ENCODE peak calls at places on chromosome 3, in seven cellular contexts. One of them, this sample, is unnamed.

GRCh38 chr3:17154941-17155340 is 270.2 kb downstream of the PLCL2 start:
- DNase-seq in fibroblast of villous mesenchyme: no peak
- DNase-seq in heart left ventricle: no peak
- DNase-seq in neural progenitor cell: no peak
- DNase-seq in NB4: peak
- DNase-seq in naive thymus-derived CD4-positive, alpha-beta T cell: no peak
- DNase-seq in tibial nerve: no peak
- DNase-seq in this sample: no peak

GRCh38 chr3:4261411-4261810 is 41.8 kb upstream of the SETMAR start:
- DNase-seq in tibial nerve: no peak
- DNase-seq in naive thymus-derived CD4-positive, alpha-beta T cell: no peak
- DNase-seq in fibroblast of villous mesenchyme: no peak
- DNase-seq in heart left ventricle: no peak
- DNase-seq in neural progenitor cell: no peak
- DNase-seq in NB4: no peak
- DNase-seq in this sample: no peak

GRCh38 chr3:15055019-15055557 is 10.0 kb downstream of the MRPS25 start:
- DNase-seq in heart left ventricle: no peak
- DNase-seq in tibial nerve: no peak
- DNase-seq in fibroblast of villous mesenchyme: no peak
- DNase-seq in neural progenitor cell: no peak
- DNase-seq in NB4: peak
- DNase-seq in naive thymus-derived CD4-positive, alpha-beta T cell: no peak
- DNase-seq in this sample: no peak

GRCh38 chr3:25897019-25897418 is 107.1 kb downstream of the OXSM start:
- DNase-seq in fibroblast of villous mesenchyme: no peak
- DNase-seq in naive thymus-derived CD4-positive, alpha-beta T cell: no peak
- DNase-seq in heart left ventricle: peak
- DNase-seq in neural progenitor cell: peak
- DNase-seq in tibial nerve: no peak
- DNase-seq in NB4: peak
- DNase-seq in this sample: no peak

GRCh38 chr3:71129611-71130515 is 453.7 kb downstream of the FOXP1 start:
- DNase-seq in tibial nerve: no peak
- DNase-seq in heart left ventricle: no peak
- DNase-seq in neural progenitor cell: no peak
- DNase-seq in NB4: peak
- DNase-seq in fibroblast of villous mesenchyme: peak
- DNase-seq in naive thymus-derived CD4-positive, alpha-beta T cell: peak
- DNase-seq in this sample: no peak

GRCh38 chr3:21528291-21528690 is 222.7 kb downstream of the ZNF385D start:
- DNase-seq in heart left ventricle: no peak
- DNase-seq in NB4: no peak
- DNase-seq in naive thymus-derived CD4-positive, alpha-beta T cell: no peak
- DNase-seq in tibial nerve: no peak
- DNase-seq in neural progenitor cell: no peak
- DNase-seq in fibroblast of villous mesenchyme: no peak
- DNase-seq in this sample: no peak

GRCh38 chr3:28110884-28111283 is 130.5 kb upstream of the CMC1 start:
- DNase-seq in tibial nerve: no peak
- DNase-seq in heart left ventricle: no peak
- DNase-seq in naive thymus-derived CD4-positive, alpha-beta T cell: no peak
- DNase-seq in fibroblast of villous mesenchyme: no peak
- DNase-seq in neural progenitor cell: no peak
- DNase-seq in NB4: no peak
- DNase-seq in this sample: no peak

GRCh38 chr3:23017800-23018199 is 185.3 kb upstream of the UBE2E2 start:
- DNase-seq in naive thymus-derived CD4-positive, alpha-beta T cell: no peak
- DNase-seq in tibial nerve: no peak
- DNase-seq in heart left ventricle: no peak
- DNase-seq in fibroblast of villous mesenchyme: peak
- DNase-seq in neural progenitor cell: no peak
- DNase-seq in NB4: no peak
- DNase-seq in this sample: no peak

GRCh38 chr3:42505849-42506410 is 3.5 kb downstream of the VIPR1 start:
- DNase-seq in tibial nerve: no peak
- DNase-seq in heart left ventricle: no peak
- DNase-seq in naive thymus-derived CD4-positive, alpha-beta T cell: no peak
- DNase-seq in neural progenitor cell: no peak
- DNase-seq in fibroblast of villous mesenchyme: no peak
- DNase-seq in NB4: no peak
- DNase-seq in this sample: no peak

GRCh38 chr3:146498002-146498736 is 28.8 kb upstream of the PLSCR2 start:
- DNase-seq in naive thymus-derived CD4-positive, alpha-beta T cell: peak
- DNase-seq in tibial nerve: no peak
- DNase-seq in fibroblast of villous mesenchyme: no peak
- DNase-seq in neural progenitor cell: no peak
- DNase-seq in heart left ventricle: no peak
- DNase-seq in NB4: no peak
- DNase-seq in this sample: no peak

GRCh38 chr3:51498871-51499790 is 684 bp downstream of the DCAF1 start:
- DNase-seq in neural progenitor cell: peak
- DNase-seq in tibial nerve: peak
- DNase-seq in heart left ventricle: peak
- DNase-seq in fibroblast of villous mesenchyme: peak
- DNase-seq in naive thymus-derived CD4-positive, alpha-beta T cell: peak
- DNase-seq in NB4: peak
- DNase-seq in this sample: peak

GRCh38 chr3:36957862-36958686 is 13.2 kb upstream of the TRANK1 start:
- DNase-seq in naive thymus-derived CD4-positive, alpha-beta T cell: no peak
- DNase-seq in fibroblast of villous mesenchyme: peak
- DNase-seq in neural progenitor cell: no peak
- DNase-seq in NB4: no peak
- DNase-seq in heart left ventricle: no peak
- DNase-seq in tibial nerve: no peak
- DNase-seq in this sample: no peak
- H3K4me3 ChIP-seq in naive thymus-derived CD4-positive, alpha-beta T cell: no peak
- H3K4me3 ChIP-seq in fibroblast of villous mesenchyme: peak
- H3K4me3 ChIP-seq in neural progenitor cell: no peak
- H3K4me3 ChIP-seq in NB4: no peak
- H3K4me3 ChIP-seq in heart left ventricle: no peak
- H3K4me3 ChIP-seq in tibial nerve: no peak
- H3K4me3 ChIP-seq in this sample: no peak

DNA sequence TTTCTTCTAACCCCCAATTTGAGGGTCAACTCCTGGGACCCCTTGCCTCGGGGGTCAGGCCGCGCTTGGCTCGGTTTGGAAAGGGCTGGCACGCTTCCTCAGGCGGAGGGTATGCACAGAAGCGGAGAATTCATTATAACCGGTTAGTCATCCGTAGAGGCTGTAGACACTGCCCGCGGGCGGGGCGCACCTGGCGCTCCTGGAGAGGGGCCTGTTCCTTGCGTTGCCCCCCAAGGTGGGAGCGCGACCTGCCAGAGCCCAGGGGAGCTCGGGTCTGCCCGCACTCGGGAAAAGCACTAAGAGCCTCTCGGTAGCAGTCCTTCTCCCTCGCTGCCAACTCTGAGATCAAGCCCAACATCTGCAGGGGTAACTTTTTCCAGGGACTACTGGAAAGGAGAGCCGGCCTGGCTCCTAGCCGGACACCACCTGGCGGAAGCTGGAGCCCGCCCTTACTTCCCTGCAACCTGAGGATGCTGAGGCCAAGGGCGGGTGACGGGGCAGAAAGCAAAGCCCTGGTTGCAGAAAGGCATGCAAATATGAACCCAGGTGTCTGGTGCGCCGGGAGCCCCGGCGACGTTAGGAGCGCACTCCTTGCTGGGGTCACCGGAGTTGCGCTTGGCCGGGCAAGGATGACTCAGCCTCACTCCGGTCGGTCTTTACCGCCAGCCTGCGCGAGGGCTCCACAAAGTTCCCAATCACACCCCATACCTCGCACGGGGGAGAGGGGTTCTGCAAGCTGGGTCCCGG is 1.5 kb upstream of the CACNA2D3 start:
- DNase-seq in NB4: no peak
- DNase-seq in neural progenitor cell: peak
- DNase-seq in fibroblast of villous mesenchyme: no peak
- DNase-seq in tibial nerve: no peak
- DNase-seq in heart left ventricle: peak
- DNase-seq in naive thymus-derived CD4-positive, alpha-beta T cell: no peak
- DNase-seq in this sample: no peak
- H3K4me3 ChIP-seq in NB4: no peak
- H3K4me3 ChIP-seq in neural progenitor cell: peak
- H3K4me3 ChIP-seq in fibroblast of villous mesenchyme: no peak
- H3K4me3 ChIP-seq in tibial nerve: peak
- H3K4me3 ChIP-seq in heart left ventricle: peak
- H3K4me3 ChIP-seq in naive thymus-derived CD4-positive, alpha-beta T cell: no peak
- H3K4me3 ChIP-seq in this sample: no peak

GRCh38 chr3:50245251-50245745 is 9.3 kb downstream of the GNAI2 start:
- DNase-seq in naive thymus-derived CD4-positive, alpha-beta T cell: no peak
- DNase-seq in heart left ventricle: no peak
- DNase-seq in tibial nerve: no peak
- DNase-seq in NB4: no peak
- DNase-seq in fibroblast of villous mesenchyme: no peak
- DNase-seq in neural progenitor cell: peak
- DNase-seq in this sample: no peak
- H3K4me3 ChIP-seq in naive thymus-derived CD4-positive, alpha-beta T cell: peak
- H3K4me3 ChIP-seq in heart left ventricle: peak
- H3K4me3 ChIP-seq in tibial nerve: peak
- H3K4me3 ChIP-seq in NB4: peak
- H3K4me3 ChIP-seq in fibroblast of villous mesenchyme: no peak
- H3K4me3 ChIP-seq in neural progenitor cell: peak
- H3K4me3 ChIP-seq in this sample: peak

GRCh38 chr3:181700168-181701087 is 11.3 kb upstream of the SOX2 start:
- DNase-seq in neural progenitor cell: peak
- DNase-seq in NB4: peak
- DNase-seq in fibroblast of villous mesenchyme: peak
- DNase-seq in heart left ventricle: peak
- DNase-seq in tibial nerve: peak
- DNase-seq in naive thymus-derived CD4-positive, alpha-beta T cell: peak
- DNase-seq in this sample: peak
- H3K4me3 ChIP-seq in neural progenitor cell: peak
- H3K4me3 ChIP-seq in NB4: no peak
- H3K4me3 ChIP-seq in fibroblast of villous mesenchyme: no peak
- H3K4me3 ChIP-seq in heart left ventricle: no peak
- H3K4me3 ChIP-seq in tibial nerve: peak
- H3K4me3 ChIP-seq in naive thymus-derived CD4-positive, alpha-beta T cell: peak
- H3K4me3 ChIP-seq in this sample: no peak

This sample was measured in AG09309.